ENCODE peak calls at places on chromosomes 4 and X, in seven cellular contexts. R is anterior cingulate cortex; J is NCI-H1092 treated with DMSO at 0.1 percent for 48 hours; W is substantia nigra; T is A172; L is RPMI7951; X is stimulated activated naive CD4-positive, alpha-beta T cell. A is an unnamed sample.

GRCh38 chrX:107723501-107723900 is 52.1 kb downstream of the TSC22D3 start:
- DNase-seq in R (no peak), J (peak), W (no peak), T (no peak), L (no peak), X (no peak), A (no peak)

GRCh38 chr4:20192754-20193521 is 58.8 kb upstream of the SLIT2 start:
- DNase-seq in R (no peak), J (no peak), W (no peak), T (peak), L (peak), X (no peak), A (no peak)

GRCh38 chr4:77072195-77072753 is 3.5 kb downstream of the CCNI start:
- DNase-seq in R (no peak), J (no peak), W (no peak), T (no peak), L (no peak), X (peak), A (peak)

GRCh38 chrX:118807151-118808017 is 16.2 kb upstream of the ZCCHC12 start:
- DNase-seq in R (no peak), J (peak), W (peak), T (peak), L (peak), X (no peak), A (no peak)

GRCh38 chrX:21354725-21355124 is 19.5 kb upstream of the CNKSR2 start:
- DNase-seq in R (no peak), J (no peak), W (no peak), T (no peak), L (no peak), X (no peak), A (no peak)

GRCh38 chrX:103726477-103726876 is 15.8 kb downstream of the TMEM31 start:
- DNase-seq in R (no peak), J (no peak), W (no peak), T (no peak), L (no peak), X (no peak), A (no peak)

GRCh38 chr4:183747931-183748664 is 89.0 kb downstream of the TRAPPC11 start:
- DNase-seq in R (no peak), J (no peak), W (no peak), T (no peak), L (no peak), X (no peak), A (no peak)

GRCh38 chrX:154727418-154728323 is 23.2 kb downstream of the GAB3 start:
- DNase-seq in R (no peak), J (no peak), W (no peak), T (peak), L (peak), X (no peak), A (peak)

GRCh38 chr4:7901274-7901845 is 38.3 kb downstream of the AFAP1 start:
- DNase-seq in R (no peak), J (no peak), W (no peak), T (no peak), L (no peak), X (no peak), A (no peak)

GRCh38 chr4:8688041-8688907 is 95.7 kb downstream of the CPZ start:
- DNase-seq in R (peak), J (no peak), W (no peak), T (no peak), L (no peak), X (no peak), A (peak)

GRCh38 chr4:14149469-14150030 is 522.0 kb upstream of the BOD1L1 start:
- DNase-seq in R (no peak), J (peak), W (no peak), T (no peak), L (no peak), X (no peak), A (no peak)

GRCh38 chr4:122873752-122874151 is 47.1 kb downstream of the FGF2 start:
- DNase-seq in R (no peak), J (no peak), W (no peak), T (peak), L (peak), X (no peak), A (no peak)

GRCh38 chr4:19382993-19383392 is 868.7 kb upstream of the SLIT2 start:
- DNase-seq in R (no peak), J (no peak), W (no peak), T (no peak), L (peak), X (no peak), A (no peak)

GRCh38 chr4:37837446-37837845 is 11.0 kb downstream of the PGM2 start:
- DNase-seq in R (no peak), J (no peak), W (no peak), T (peak), L (peak), X (no peak), A (no peak)

GRCh38 chrX:136310411-136310810 is 9.6 kb downstream of the ADGRG4 start:
- DNase-seq in R (no peak), J (no peak), W (no peak), T (peak), L (peak), X (no peak), A (no peak)

GRCh38 chr4:124806403-124806802 is 93.9 kb upstream of the ANKRD50 start:
- DNase-seq in R (no peak), J (no peak), W (no peak), T (peak), L (peak), X (no peak), A (no peak)

GRCh38 chr4:2070421-2071251 is 11.5 kb downstream of the NAT8L start:
- DNase-seq in R (no peak), J (no peak), W (no peak), T (no peak), L (no peak), X (no peak), A (peak)

GRCh38 chrX:119190251-119190651 is 45.8 kb upstream of the PGRMC1 start:
- DNase-seq in R (no peak), J (no peak), W (no peak), T (no peak), L (no peak), X (no peak), A (no peak)

GRCh38 chrX:39866229-39866628 is 231.5 kb downstream of the BCOR start:
- DNase-seq in R (no peak), J (no peak), W (no peak), T (no peak), L (no peak), X (no peak), A (no peak)

GRCh38 chr4:36551697-36552214 is 270.3 kb downstream of the DTHD1 start:
- DNase-seq in R (no peak), J (no peak), W (no peak), T (peak), L (no peak), X (no peak), A (no peak)

GRCh38 chrX:71163010-71163409 is 18.4 kb downstream of the NLGN3 start:
- DNase-seq in R (no peak), J (no peak), W (no peak), T (no peak), L (no peak), X (no peak), A (no peak)

GRCh38 chrX:109294097-109294815 is 187.6 kb downstream of the GUCY2F start:
- DNase-seq in R (no peak), J (no peak), W (no peak), T (no peak), L (peak), X (no peak), A (no peak)

GRCh38 chrX:40651620-40652223 is 4.4 kb upstream of the CXorf38 start:
- DNase-seq in R (no peak), J (peak), W (peak), T (peak), L (peak), X (peak), A (no peak)

GRCh38 chrX:41145920-41146608 is 60.8 kb downstream of the USP9X start:
- DNase-seq in R (no peak), J (no peak), W (no peak), T (peak), L (peak), X (no peak), A (no peak)

GRCh38 chr4:185656467-185656890 is 121.2 kb upstream of the PDLIM3 start:
- DNase-seq in R (no peak), J (no peak), W (peak), T (peak), L (peak), X (no peak), A (no peak)

GRCh38 chr4:167903291-167903721 is 189.0 kb upstream of the ANXA10 start:
- DNase-seq in R (no peak), J (no peak), W (no peak), T (peak), L (no peak), X (no peak), A (no peak)

GRCh38 chr4:158259955-158260575 is 49.8 kb downstream of the TMEM144 start:
- DNase-seq in R (no peak), J (no peak), W (no peak), T (peak), L (peak), X (no peak), A (no peak)

GRCh38 chr4:123443401-123444297 is 47.1 kb downstream of the SPRY1 start:
- DNase-seq in R (no peak), J (peak), W (no peak), T (no peak), L (peak), X (no peak), A (no peak)

GRCh38 chr4:133150643-133151300 is 1.7 kb downstream of the PCDH10 start:
- DNase-seq in R (peak), J (no peak), W (peak), T (peak), L (no peak), X (no peak), A (no peak)

GRCh38 chrX:125382889-125383288 is 63.2 kb downstream of the TEX13C start:
- DNase-seq in R (no peak), J (no peak), W (no peak), T (no peak), L (no peak), X (no peak), A (no peak)

A was measured in RWPE2.